ENCODE peak calls at places on chromosomes 7 and 10, in seven cellular contexts. X is T-cell; A is activated CD8-positive, alpha-beta memory T cell treated with anti-CD3 and anti-CD28 coated beads, Interleukin-2, amount 50 U/mL, for 48 hours; F is Peyer's patch; I is NCI-H774; T is T-helper 2 cell; J is NCI-H446. O is an unnamed sample.

GRCh38 chr7:144384555-144385245 is 18.8 kb downstream of the NOBOX start:
- DNase-seq in T (no peak), J (no peak), A (no peak), I (no peak), X (no peak), F (peak; percentile 66), O (no peak)

GRCh38 chr7:108972009-108972408 is 402.3 kb downstream of the DNAJB9 start:
- DNase-seq in J (no peak), T (no peak), F (no peak), A (no peak), X (no peak), I (no peak), O (peak; percentile 33)

GRCh38 chr7:126535176-126535575 is 717.6 kb downstream of the GRM8 start:
- DNase-seq in J (no peak), T (no peak), A (no peak), F (no peak), I (peak; percentile 10), X (no peak), O (no peak)

GRCh38 chr10:18418579-18419210 is 232.7 kb downstream of the NSUN6 start:
- DNase-seq in F (no peak), J (no peak), X (no peak), I (no peak), A (no peak), T (no peak), O (peak; percentile 14)

GRCh38 chr7:76300210-76300731 is 2.2 kb upstream of the HSPB1 start:
- DNase-seq in A (no peak), X (no peak), J (no peak), F (peak; percentile 54), T (no peak), I (peak; percentile 79), O (peak; percentile 63)

GRCh38 chr10:29634764-29635625 is at the start of gene SVIL:
- DNase-seq in X (no peak), I (no peak), F (no peak), T (no peak), A (no peak), J (no peak), O (peak; percentile 88)

GRCh38 chr10:88091490-88092061 is 228.2 kb downstream of the PTEN start:
- DNase-seq in X (peak; percentile 74), J (no peak), A (peak; percentile 76), T (no peak), I (no peak), F (no peak), O (no peak)

GRCh38 chr10:119650062-119650461 is 1.1 kb upstream of the BAG3 start:
- DNase-seq in F (no peak), J (no peak), T (no peak), A (no peak), I (no peak), X (no peak), O (no peak)

GRCh38 chr10:112979927-112980326 is 29.9 kb downstream of the TCF7L2 start:
- DNase-seq in T (no peak), I (no peak), F (no peak), J (no peak), X (no peak), A (no peak), O (no peak)

GRCh38 chr10:12466701-12467100 is 117.4 kb downstream of the CAMK1D start:
- DNase-seq in J (peak; percentile 1), X (no peak), A (no peak), I (no peak), F (no peak), T (no peak), O (no peak)

GRCh38 chr10:106189254-106189653 is 975.3 kb downstream of the SORCS1 start:
- DNase-seq in X (no peak), A (no peak), F (no peak), J (no peak), T (no peak), I (no peak), O (no peak)

GRCh38 chr10:96840841-96841518 is 8.9 kb downstream of the LCOR start:
- DNase-seq in I (no peak), T (no peak), F (no peak), X (no peak), J (no peak), A (no peak), O (no peak)

GRCh38 chr7:130486114-130486962 is 5.5 kb upstream of the MEST start:
- DNase-seq in I (peak; percentile 91), J (peak; percentile 49), A (peak; percentile 77), X (peak; percentile 56), F (peak; percentile 88), T (no peak), O (no peak)